ENCODE peak calls at places on chromosomes 7 and 10, in six cellular contexts. T is HCT116, Q is K562, H is HepG2, J is H1, O is SK-N-SH. S is an unnamed sample.

GRCh38 chr10:92562424-92562823 is 11.5 kb downstream of the IDE start:
- DNase-seq in H (no peak), Q (peak; percentile 16), T (no peak), J (no peak), O (no peak), S (no peak)

GRCh38 chr7:26868841-26869505 is 4.6 kb upstream of the SKAP2 start:
- DNase-seq in H (no peak), J (no peak), T (peak; percentile 43), O (no peak), Q (no peak), S (no peak)

GRCh38 chr7:20270867-20271266 is 53.7 kb upstream of the MACC1 start:
- DNase-seq in J (no peak), O (no peak), H (no peak), Q (no peak), T (no peak), S (no peak)

GRCh38 chr7:19747740-19748339 is 25.6 kb downstream of the TMEM196 start:
- DNase-seq in T (peak; percentile 49), H (peak; percentile 32), O (peak; percentile 47), Q (peak; percentile 45), J (no peak), S (peak; percentile 58)

GRCh38 chr7:133110312-133110711 is 28.4 kb upstream of the CHCHD3 start:
- DNase-seq in T (no peak), J (no peak), O (no peak), H (no peak), Q (no peak), S (no peak)

GRCh38 chr10:46520941-46521340 is 35.5 kb downstream of the GPRIN2 start:
- DNase-seq in O (peak; percentile 53), Q (no peak), J (peak; percentile 43), H (no peak), T (no peak), S (no peak)

GRCh38 chr10:123221418-123221817 is 67.2 kb downstream of the BUB3 start:
- DNase-seq in O (no peak), H (no peak), Q (no peak), J (no peak), T (no peak), S (no peak)

GRCh38 chr10:89147256-89147655 is 59.9 kb downstream of the CH25H start:
- DNase-seq in Q (no peak), T (no peak), O (no peak), J (no peak), H (no peak), S (no peak)

GRCh38 chr7:91212592-91212991 is 51.6 kb upstream of the FZD1 start:
- DNase-seq in H (no peak), J (no peak), T (no peak), Q (no peak), O (no peak), S (no peak)

GRCh38 chr10:86046845-86047460 is 319.6 kb downstream of the GRID1 start:
- DNase-seq in Q (no peak), O (no peak), J (no peak), T (peak; percentile 32), H (no peak), S (no peak)

GRCh38 chr7:123650595-123650994 is 5.1 kb upstream of the LMOD2 start:
- DNase-seq in T (no peak), O (peak; percentile 39), Q (no peak), H (no peak), J (no peak), S (no peak)

GRCh38 chr7:9598411-9598810 is 1165.0 kb downstream of the NXPH1 start:
- DNase-seq in H (no peak), J (no peak), O (no peak), Q (no peak), T (no peak), S (no peak)

GRCh38 chr10:49220031-49220430 is 31.8 kb upstream of the TMEM273 start:
- DNase-seq in O (no peak), Q (no peak), J (no peak), H (no peak), T (no peak), S (no peak)

GRCh38 chr7:157691521-157692155 is 354.8 kb downstream of the DNAJB6 start:
- DNase-seq in J (peak; percentile 67), H (no peak), T (no peak), Q (no peak), O (peak; percentile 56), S (no peak)
- H3K4me3 ChIP-seq in J (peak overlapping the region; percentile 58), H (no peak overlapping the region), T (no peak overlapping the region), Q (no peak overlapping the region), O (no peak overlapping the region), S (peak overlapping the region; percentile 27)

GRCh38 chr7:29375641-29376562 is 181.3 kb downstream of the CHN2 start:
- DNase-seq in Q (no peak), H (peak; percentile 71), O (no peak), J (no peak), T (peak; percentile 47), S (peak; percentile 15)
- TF ChIP-seq YY1 in Q (no peak), H (no peak), O (no peak), J (no peak), T (no peak), S (no peak)

DNA sequence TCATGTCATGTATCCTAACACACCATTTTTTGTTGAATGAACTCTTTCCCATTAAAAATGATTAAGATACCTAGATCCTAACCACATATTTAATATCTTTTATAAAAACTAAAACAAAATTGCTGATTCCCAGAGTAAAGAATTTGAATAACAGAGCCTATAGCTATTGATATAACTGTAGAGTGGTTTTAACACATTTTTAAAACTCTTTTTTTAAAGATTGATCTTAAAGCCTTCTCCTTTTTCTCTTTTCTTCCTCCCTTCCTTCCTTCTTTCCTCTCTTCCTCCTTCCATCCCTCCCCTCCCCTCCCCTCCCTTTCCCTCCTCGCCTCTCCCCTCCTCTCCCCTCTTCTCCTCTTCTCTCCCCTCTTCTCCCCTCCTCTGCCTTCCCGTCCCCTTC is 605.4 kb upstream of the FZD8 start:
- DNase-seq in H (no peak), Q (no peak), T (no peak), J (no peak), O (no peak), S (no peak)
- H3K9me3 ChIP-seq in H (no peaks in the 10 kb centered on the region), Q (no peaks in the 10 kb centered on the region), T (peaks cover 16% of the 10 kb centered on the region), J (peaks cover 3% of the 10 kb centered on the region), O (no peaks in the 10 kb centered on the region), S (no peaks in the 10 kb centered on the region)

GRCh38 chr7:80087051-80087767 is 47.4 kb upstream of the GNAI1 start:
- DNase-seq in T (peak; percentile 27), O (no peak), J (no peak), Q (no peak), H (no peak), S (no peak)
- H3K4me3 ChIP-seq in T (peak overlapping the region; percentile 15), O (no peak overlapping the region), J (no peak overlapping the region), Q (no peak overlapping the region), H (no peak overlapping the region), S (no peak overlapping the region)

DNA sequence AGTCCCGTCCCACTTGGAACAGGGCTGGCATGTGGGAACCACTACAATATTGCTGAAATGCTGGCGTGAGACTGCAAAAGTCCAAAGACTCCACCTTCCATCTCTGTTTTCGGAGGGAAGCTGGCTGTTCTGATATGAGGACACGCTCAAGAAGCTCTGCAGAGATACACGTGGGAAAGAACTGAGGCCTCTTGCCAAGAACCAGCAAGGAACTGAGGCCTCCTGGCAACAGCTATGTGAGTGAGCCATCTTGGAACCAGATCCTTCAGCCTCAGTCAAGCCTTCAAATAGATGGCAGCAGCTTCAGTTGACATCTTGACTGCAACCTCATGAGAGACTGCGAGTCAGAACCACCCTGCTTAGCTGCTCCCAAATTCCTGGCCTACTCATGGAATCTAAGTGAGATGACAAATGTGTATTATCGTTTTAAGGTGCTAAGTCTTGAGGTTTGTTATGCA is 30.8 kb downstream of the SGMS1 start:
- DNase-seq in O (no peak), H (no peak), T (no peak), Q (peak; percentile 89), J (no peak), S (no peak)
- TF ChIP-seq YY1 in O (no peak), H (no peak), T (no peak), Q (no peak), J (no peak), S (no peak)

DNA sequence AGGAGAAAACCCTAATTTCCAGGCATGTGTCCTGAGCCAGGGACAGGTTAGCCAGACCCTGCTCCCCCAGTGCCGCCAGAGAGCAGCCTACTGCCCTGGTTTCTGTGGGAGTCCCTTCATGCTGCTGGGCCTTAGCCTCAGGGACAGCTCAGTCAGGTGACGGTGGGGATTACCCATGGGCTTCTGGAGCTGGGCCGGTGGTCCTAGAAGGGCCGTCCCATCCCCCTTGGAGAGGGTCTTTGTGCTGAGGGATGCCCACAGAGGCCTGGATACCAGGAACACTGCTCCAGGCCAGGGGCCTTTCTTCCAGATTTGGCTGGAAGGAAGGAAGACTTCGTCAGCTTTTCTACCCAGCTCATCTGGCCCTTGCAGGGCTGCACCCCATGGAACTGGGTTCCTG is 71.4 kb upstream of the ZNF722 start:
- DNase-seq in H (no peak), J (no peak), T (no peak), O (no peak), Q (no peak), S (no peak)
- H3K9me3 ChIP-seq in H (peaks cover 91% of the 10 kb centered on the region), J (peaks cover 66% of the 10 kb centered on the region), T (peaks cover 9% of the 10 kb centered on the region), O (no peaks in the 10 kb centered on the region), Q (no peaks in the 10 kb centered on the region), S (no peaks in the 10 kb centered on the region)

GRCh38 chr10:32253821-32254220 is 93.1 kb downstream of the EPC1 start:
- DNase-seq in H (no peak), O (no peak), J (peak; percentile 40), T (no peak), Q (no peak), S (no peak)

GRCh38 chr10:32253300-32253699 is 93.7 kb downstream of the EPC1 start:
- DNase-seq in H (no peak), O (no peak), Q (peak; percentile 66), T (peak; percentile 56), J (peak; percentile 40), S (no peak)

GRCh38 chr10:32259551-32259950 is 87.4 kb downstream of the EPC1 start:
- DNase-seq in H (no peak), T (no peak), J (no peak), O (no peak), Q (no peak), S (no peak)

DNA sequence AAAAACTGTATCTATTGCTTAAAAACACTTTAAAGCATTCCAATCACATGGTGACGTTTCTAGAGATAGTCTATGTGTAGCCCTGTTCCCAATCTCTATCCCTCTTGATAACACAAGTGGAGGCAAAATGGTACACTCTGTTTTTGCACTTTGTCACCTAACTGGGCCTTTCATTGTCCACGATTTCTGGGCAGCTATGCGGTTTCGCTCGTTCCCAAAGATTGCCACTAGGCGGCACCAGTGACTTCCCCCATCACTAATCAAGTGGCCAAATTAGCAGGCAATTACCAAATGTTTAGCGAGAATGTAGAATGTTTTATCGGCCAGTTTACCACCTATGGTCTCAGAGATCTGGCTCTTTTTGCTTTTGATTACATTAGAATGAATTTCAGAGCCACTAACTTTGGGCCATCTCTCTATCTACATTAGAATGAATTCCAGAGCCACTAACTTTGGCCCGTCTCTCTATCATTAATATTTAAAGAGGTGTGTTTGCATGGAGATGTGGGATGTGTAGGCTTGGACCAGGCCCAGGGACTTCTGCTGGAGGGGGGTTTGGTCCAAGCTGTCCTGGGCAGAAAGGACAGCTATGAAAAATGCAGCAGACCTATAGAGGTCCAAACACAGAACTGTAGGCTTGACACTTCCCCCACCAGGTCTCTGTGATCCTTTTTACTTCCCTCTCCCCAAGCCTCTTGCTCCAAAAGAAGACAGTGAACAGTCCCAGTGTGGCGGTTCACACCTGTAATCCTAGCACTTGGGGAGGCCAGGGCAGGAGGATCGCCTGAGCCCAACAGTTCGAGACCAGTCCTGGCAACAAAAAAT is 90.1 kb downstream of the EPC1 start:
- DNase-seq in T (peak; percentile 57), Q (peak; percentile 78), H (peak; percentile 40), J (peak; percentile 81), O (peak; percentile 59), S (no peak)
- H3K4me3 ChIP-seq in T (no peak overlapping the region), Q (no peak overlapping the region), H (no peak overlapping the region), J (no peak overlapping the region), O (no peak overlapping the region), S (no peak overlapping the region)

S was measured in NT2/D1.